ENCODE peak calls at places on chromosomes 16 and 17, in seven cellular contexts. L is thoracic aorta, F is germinal center, V is adrenal gland, H is T-helper 1 cell, W is HS-27A, T is GM13977. C is an unnamed sample.
A peak's percentile ranks its signal among the peaks of the same experiment; 100 is the strongest.

GRCh38 chr16:17396762-17397498 is 73.8 kb downstream of the XYLT1 start:
- DNase-seq in L (no peak), F (no peak), V (peak; percentile 65), H (peak; percentile 39), W (no peak), T (no peak), C (no peak)

GRCh38 chr17:48190871-48191270 is 83.3 kb downstream of the SNX11 start:
- DNase-seq in L (no peak), F (no peak), V (no peak), H (no peak), W (no peak), T (no peak), C (no peak)

GRCh38 chr17:7191571-7192270 is 12.6 kb upstream of the ASGR1 start:
- DNase-seq in L (no peak), F (no peak), V (no peak), H (no peak), W (no peak), T (no peak), C (no peak)

GRCh38 chr16:54459509-54460235 is 173.1 kb upstream of the IRX3 start:
- DNase-seq in L (no peak), F (no peak), V (no peak), H (no peak), W (no peak), T (no peak), C (no peak)

GRCh38 chr17:78486228-78486802 is 90.9 kb downstream of the DNAH17 start:
- DNase-seq in L (no peak), F (no peak), V (no peak), H (no peak), W (no peak), T (no peak), C (no peak)

GRCh38 chr17:59154721-59155438 is at the start of gene SKA2:
- DNase-seq in L (peak; percentile 92), F (peak; percentile 68), V (peak; percentile 98), H (no peak), W (peak; percentile 99), T (peak; percentile 85), C (peak; percentile 91)

GRCh38 chr17:65013613-65014391 is 42.7 kb downstream of the GNA13 start:
- DNase-seq in L (no peak), F (no peak), V (peak; percentile 65), H (peak; percentile 15), W (no peak), T (peak; percentile 48), C (no peak)

GRCh38 chr16:63467513-63467912 is 1431.3 kb upstream of the CDH8 start:
- DNase-seq in L (no peak), F (no peak), V (no peak), H (no peak), W (no peak), T (no peak), C (no peak)

GRCh38 chr17:49104511-49105074 is 28.0 kb upstream of the B4GALNT2 start:
- DNase-seq in L (no peak), F (no peak), V (no peak), H (no peak), W (no peak), T (no peak), C (no peak)

GRCh38 chr17:15233022-15233805 is 31.9 kb downstream of the PMP22 start:
- DNase-seq in L (no peak), F (no peak), V (peak; percentile 30), H (no peak), W (no peak), T (no peak), C (no peak)

GRCh38 chr16:86765389-86766026 is 187.2 kb downstream of the FOXL1 start:
- DNase-seq in L (no peak), F (no peak), V (no peak), H (no peak), W (no peak), T (no peak), C (no peak)

GRCh38 chr17:14197582-14197981 is 39.1 kb downstream of the CDRT15 start:
- DNase-seq in L (no peak), F (no peak), V (no peak), H (no peak), W (no peak), T (no peak), C (no peak)

GRCh38 chr16:706189-707061 is 824 bp upstream of the FBXL16 start:
- DNase-seq in L (no peak), F (no peak), V (no peak), H (no peak), W (no peak), T (no peak), C (no peak)

GRCh38 chr16:55035037-55035436 is 104.4 kb downstream of the IRX5 start:
- DNase-seq in L (no peak), F (peak; percentile 27), V (peak; percentile 17), H (no peak), W (no peak), T (peak; percentile 59), C (no peak)

GRCh38 chr16:78606572-78606971 is 507.1 kb downstream of the WWOX start:
- DNase-seq in L (no peak), F (no peak), V (no peak), H (no peak), W (no peak), T (no peak), C (no peak)

GRCh38 chr17:6374271-6374691 is 60.6 kb downstream of the AIPL1 start:
- DNase-seq in L (no peak), F (no peak), V (no peak), H (no peak), W (no peak), T (no peak), C (no peak)

GRCh38 chr17:29146369-29146972 is 33.7 kb downstream of the MYO18A start:
- DNase-seq in L (no peak), F (no peak), V (no peak), H (no peak), W (no peak), T (no peak), C (no peak)

GRCh38 chr16:3938471-3938842 is 57.9 kb upstream of the CREBBP start:
- DNase-seq in L (no peak), F (no peak), V (no peak), H (no peak), W (no peak), T (no peak), C (no peak)

GRCh38 chr16:86501989-86502855 is 8.1 kb upstream of the FOXF1 start:
- DNase-seq in L (no peak), F (no peak), V (no peak), H (no peak), W (no peak), T (no peak), C (no peak)

GRCh38 chr17:47776330-47777197 is 43.5 kb downstream of the TBX21 start:
- DNase-seq in L (no peak), F (peak; percentile 57), V (peak; percentile 10), H (no peak), W (no peak), T (peak; percentile 81), C (no peak)

GRCh38 chr16:3689731-3690130 is 27.6 kb downstream of the TRAP1 start:
- DNase-seq in L (no peak), F (no peak), V (no peak), H (no peak), W (no peak), T (no peak), C (no peak)

GRCh38 chr17:50675627-50676026 is 32.1 kb downstream of the ANKRD40 start:
- DNase-seq in L (no peak), F (no peak), V (peak; percentile 5), H (no peak), W (no peak), T (no peak), C (no peak)

GRCh38 chr17:62692159-62692651 is 64.7 kb downstream of the MRC2 start:
- DNase-seq in L (no peak), F (no peak), V (no peak), H (no peak), W (no peak), T (no peak), C (no peak)

GRCh38 chr16:86245351-86245750 is 265.0 kb upstream of the FOXF1 start:
- DNase-seq in L (no peak), F (no peak), V (no peak), H (no peak), W (no peak), T (no peak), C (no peak)

GRCh38 chr17:77872714-77873517 is 85.6 kb upstream of the TNRC6C start:
- DNase-seq in L (no peak), F (no peak), V (no peak), H (no peak), W (no peak), T (no peak), C (no peak)

GRCh38 chr17:81518785-81519283 is 6.2 kb upstream of the ACTG1 start:
- DNase-seq in L (no peak), F (no peak), V (no peak), H (peak; percentile 15), W (no peak), T (peak; percentile 64), C (no peak)

GRCh38 chr16:87761020-87761506 is 4.7 kb downstream of the KLHDC4 start:
- DNase-seq in L (no peak), F (no peak), V (no peak), H (no peak), W (no peak), T (no peak), C (no peak)

GRCh38 chr16:22711847-22712246 is 102.1 kb upstream of the HS3ST2 start:
- DNase-seq in L (no peak), F (no peak), V (no peak), H (no peak), W (no peak), T (no peak), C (no peak)

GRCh38 chr17:7475764-7476422 is 3.5 kb downstream of the ZBTB4 start:
- DNase-seq in L (no peak), F (no peak), V (peak; percentile 73), H (no peak), W (no peak), T (no peak), C (peak; percentile 74)

GRCh38 chr17:45320349-45320930 is 3.6 kb upstream of the MAP3K14 start:
- DNase-seq in L (no peak), F (no peak), V (no peak), H (no peak), W (peak; percentile 64), T (no peak), C (no peak)

GRCh38 chr16:58077796-58078195 is 51.4 kb downstream of the CFAP20 start:
- DNase-seq in L (no peak), F (no peak), V (no peak), H (no peak), W (no peak), T (no peak), C (no peak)

GRCh38 chr17:79042421-79043190 is 18.6 kb downstream of the C1QTNF1 start:
- DNase-seq in L (no peak), F (peak; percentile 62), V (peak; percentile 89), H (no peak), W (no peak), T (peak; percentile 82), C (peak; percentile 50)

GRCh38 chr16:56938664-56939513 is 6.9 kb downstream of the HERPUD1 start:
- DNase-seq in L (no peak), F (no peak), V (no peak), H (no peak), W (no peak), T (no peak), C (no peak)

GRCh38 chr16:73122604-73123386 is 74.9 kb upstream of the ZFHX3 start:
- DNase-seq in L (no peak), F (no peak), V (peak; percentile 37), H (no peak), W (no peak), T (no peak), C (peak; percentile 36)

C was measured in tibial nerve.